ENCODE peak calls at places on chromosomes 3 and 15, in seven cellular contexts. One of them, this sample, is unnamed.

GRCh38 chr15:70328137-70329115 is 230.7 kb upstream of the TLE3 start:
- DNase-seq in IMR-90: peak; percentile 48
- DNase-seq in GF-D8: peak; percentile 24
- DNase-seq in activated T-cell treated with anti-CD3 and anti-CD28 coated beads for 1 hour: no peak
- DNase-seq in endothelial cell: no peak
- DNase-seq in iris pigment epithelial cell: peak; percentile 92
- DNase-seq in HT-29: no peak
- DNase-seq in this sample: peak; percentile 88

GRCh38 chr3:183410759-183411158 is 17.7 kb downstream of the MCF2L2 start:
- DNase-seq in IMR-90: no peak
- DNase-seq in HT-29: no peak
- DNase-seq in iris pigment epithelial cell: no peak
- DNase-seq in GF-D8: no peak
- DNase-seq in endothelial cell: no peak
- DNase-seq in activated T-cell treated with anti-CD3 and anti-CD28 coated beads for 1 hour: no peak
- DNase-seq in this sample: no peak

GRCh38 chr15:65086680-65087111 is 10.2 kb downstream of the KBTBD13 start:
- DNase-seq in GF-D8: no peak
- DNase-seq in HT-29: peak; percentile 35
- DNase-seq in activated T-cell treated with anti-CD3 and anti-CD28 coated beads for 1 hour: no peak
- DNase-seq in IMR-90: no peak
- DNase-seq in endothelial cell: no peak
- DNase-seq in iris pigment epithelial cell: no peak
- DNase-seq in this sample: no peak

GRCh38 chr3:15768421-15769255 is 29.1 kb downstream of the ANKRD28 start:
- DNase-seq in activated T-cell treated with anti-CD3 and anti-CD28 coated beads for 1 hour: no peak
- DNase-seq in endothelial cell: no peak
- DNase-seq in IMR-90: peak; percentile 97
- DNase-seq in GF-D8: peak; percentile 22
- DNase-seq in HT-29: peak; percentile 51
- DNase-seq in iris pigment epithelial cell: peak; percentile 97
- DNase-seq in this sample: peak; percentile 97

GRCh38 chr15:36579792-36580431 is 486 bp downstream of the CDIN1 start:
- DNase-seq in GF-D8: no peak
- DNase-seq in activated T-cell treated with anti-CD3 and anti-CD28 coated beads for 1 hour: peak; percentile 1
- DNase-seq in IMR-90: no peak
- DNase-seq in HT-29: no peak
- DNase-seq in endothelial cell: no peak
- DNase-seq in iris pigment epithelial cell: no peak
- DNase-seq in this sample: no peak

GRCh38 chr3:58066842-58067241 is 58.6 kb downstream of the FLNB start:
- DNase-seq in HT-29: no peak
- DNase-seq in IMR-90: peak; percentile 72
- DNase-seq in endothelial cell: no peak
- DNase-seq in activated T-cell treated with anti-CD3 and anti-CD28 coated beads for 1 hour: no peak
- DNase-seq in GF-D8: no peak
- DNase-seq in iris pigment epithelial cell: peak; percentile 63
- DNase-seq in this sample: peak; percentile 76

GRCh38 chr15:40320931-40321371 is 2.5 kb upstream of the INAFM2 start:
- DNase-seq in HT-29: peak; percentile 82
- DNase-seq in iris pigment epithelial cell: peak; percentile 73
- DNase-seq in activated T-cell treated with anti-CD3 and anti-CD28 coated beads for 1 hour: peak; percentile 22
- DNase-seq in GF-D8: peak; percentile 16
- DNase-seq in endothelial cell: no peak
- DNase-seq in IMR-90: peak; percentile 67
- DNase-seq in this sample: peak; percentile 74

GRCh38 chr15:60745469-60745971 is 266.6 kb upstream of the ICE2 start:
- DNase-seq in endothelial cell: no peak
- DNase-seq in activated T-cell treated with anti-CD3 and anti-CD28 coated beads for 1 hour: no peak
- DNase-seq in GF-D8: no peak
- DNase-seq in iris pigment epithelial cell: peak; percentile 74
- DNase-seq in IMR-90: peak; percentile 30
- DNase-seq in HT-29: no peak
- DNase-seq in this sample: no peak